ENCODE peak calls at places on chromosomes 13 and 19, in nine cellular contexts. Y is brain microvascular endothelial cell, T is ELF-1, W is SW 1271, F is NCI-H2171, B is colonic mucosa, Q is progenitor cell of endocrine pancreas, I is amniotic epithelial cell, K is lung. X is an unnamed sample.
A peak's percentile ranks its signal among the peaks of the same experiment; 100 is the strongest.

GRCh38 chr19:4368128-4368820 is 24.9 kb downstream of the MPND start:
- DNase-seq in B (no peak), W (no peak), F (no peak), Q (no peak), I (no peak), Y (no peak), K (no peak), T (no peak), X (no peak)

GRCh38 chr19:28840891-28841290 is 372.1 kb downstream of the UQCRFS1 start:
- DNase-seq in W (no peak), T (peak; percentile 39), B (no peak), Q (no peak), I (no peak), F (no peak), K (no peak), Y (no peak), X (no peak)

GRCh38 chr19:32599736-32600157 is 18.8 kb downstream of the PDCD5 start:
- DNase-seq in Y (peak; percentile 10), T (peak; percentile 32), I (peak; percentile 63), F (peak; percentile 5), Q (no peak), W (peak; percentile 6), K (no peak), B (peak; percentile 30), X (peak; percentile 47)

GRCh38 chr13:93549326-93549855 is 322.8 kb downstream of the GPC6 start:
- DNase-seq in Q (no peak), Y (no peak), W (no peak), B (no peak), K (no peak), I (peak; percentile 43), T (no peak), F (no peak), X (no peak)

GRCh38 chr13:102440259-102440936 is 38.5 kb upstream of the FGF14 start:
- DNase-seq in F (peak; percentile 28), B (peak; percentile 58), I (no peak), W (no peak), Y (no peak), K (no peak), Q (no peak), T (no peak), X (no peak)

GRCh38 chr19:35777411-35777841 is 2.1 kb downstream of the ARHGAP33 start:
- DNase-seq in I (no peak), F (no peak), B (no peak), W (no peak), T (peak; percentile 86), Q (no peak), K (no peak), Y (no peak), X (no peak)

GRCh38 chr13:60627071-60627686 is 230.2 kb downstream of the TDRD3 start:
- DNase-seq in F (no peak), K (no peak), B (no peak), Y (peak; percentile 15), T (peak; percentile 72), I (peak; percentile 1), W (no peak), Q (peak; percentile 30), X (no peak)

GRCh38 chr19:20616071-20616470 is 45.3 kb downstream of the ZNF626 start:
- DNase-seq in W (no peak), Q (no peak), F (no peak), T (no peak), I (no peak), K (no peak), Y (no peak), B (no peak), X (no peak)

GRCh38 chr19:3804429-3804828 is 18.2 kb upstream of the MATK start:
- DNase-seq in W (no peak), B (no peak), Y (no peak), Q (no peak), K (no peak), T (no peak), I (no peak), F (no peak), X (no peak)

GRCh38 chr13:96052655-96053002 is 572 bp downstream of the UGGT2 start:
- DNase-seq in K (no peak), I (peak; percentile 83), B (no peak), Q (no peak), Y (peak; percentile 32), W (peak; percentile 5), F (peak; percentile 35), T (no peak), X (peak; percentile 16)

GRCh38 chr13:62747152-62747551 is 1331.5 kb upstream of the PCDH20 start:
- DNase-seq in F (no peak), B (no peak), W (no peak), K (no peak), I (peak; percentile 0), Q (no peak), T (no peak), Y (no peak), X (no peak)

GRCh38 chr13:35693142-35693784 is 216.8 kb upstream of the MAB21L1 start:
- DNase-seq in Y (no peak), W (no peak), F (no peak), K (no peak), B (no peak), I (no peak), Q (no peak), T (no peak), X (no peak)

GRCh38 chr19:7356899-7357627 is 8.3 kb downstream of the ARHGEF18 start:
- DNase-seq in Y (no peak), W (no peak), Q (no peak), F (no peak), K (no peak), T (no peak), B (no peak), I (peak; percentile 50), X (no peak)

X was measured in NCI-H1930.